ENCODE peak calls at places on chromosome 15, in eight cellular contexts. One of them, this sample, is unnamed.

GRCh38 chr15:81314378-81314777 is 9.6 kb downstream of the STARD5 start:
- DNase-seq in Peyer's patch: peak
- DNase-seq in posterior cingulate gyrus: no peak
- DNase-seq in activated naive CD4-positive, alpha-beta T cell treated with Interleukin-2 at 50 U/mL for 16 hours: no peak
- DNase-seq in NCI-H2171: no peak
- DNase-seq in T-helper 1 cell: no peak
- DNase-seq in midbrain: no peak
- DNase-seq in neuronal stem cell: no peak
- DNase-seq in this sample: no peak

GRCh38 chr15:31435891-31436628 is 109.4 kb downstream of the KLF13 start:
- DNase-seq in activated naive CD4-positive, alpha-beta T cell treated with Interleukin-2 at 50 U/mL for 16 hours: peak
- DNase-seq in NCI-H2171: no peak
- DNase-seq in posterior cingulate gyrus: no peak
- DNase-seq in T-helper 1 cell: no peak
- DNase-seq in midbrain: no peak
- DNase-seq in neuronal stem cell: no peak
- DNase-seq in Peyer's patch: peak
- DNase-seq in this sample: no peak

GRCh38 chr15:65312400-65312916 is 8.0 kb downstream of the RNU5B-1 start:
- DNase-seq in neuronal stem cell: no peak
- DNase-seq in midbrain: peak
- DNase-seq in activated naive CD4-positive, alpha-beta T cell treated with Interleukin-2 at 50 U/mL for 16 hours: no peak
- DNase-seq in posterior cingulate gyrus: peak
- DNase-seq in T-helper 1 cell: no peak
- DNase-seq in Peyer's patch: no peak
- DNase-seq in NCI-H2171: no peak
- DNase-seq in this sample: no peak

GRCh38 chr15:90902996-90903732 is at the start of gene MAN2A2:
- DNase-seq in midbrain: peak
- DNase-seq in T-helper 1 cell: peak
- DNase-seq in neuronal stem cell: peak
- DNase-seq in posterior cingulate gyrus: peak
- DNase-seq in Peyer's patch: peak
- DNase-seq in activated naive CD4-positive, alpha-beta T cell treated with Interleukin-2 at 50 U/mL for 16 hours: peak
- DNase-seq in NCI-H2171: peak
- DNase-seq in this sample: no peak

GRCh38 chr15:53675832-53676231 is 83.6 kb downstream of the WDR72 start:
- DNase-seq in neuronal stem cell: no peak
- DNase-seq in NCI-H2171: peak
- DNase-seq in activated naive CD4-positive, alpha-beta T cell treated with Interleukin-2 at 50 U/mL for 16 hours: no peak
- DNase-seq in Peyer's patch: no peak
- DNase-seq in midbrain: no peak
- DNase-seq in posterior cingulate gyrus: no peak
- DNase-seq in T-helper 1 cell: no peak
- DNase-seq in this sample: no peak

GRCh38 chr15:41832875-41833274 is 5.0 kb downstream of the JMJD7 start:
- DNase-seq in T-helper 1 cell: no peak
- DNase-seq in neuronal stem cell: no peak
- DNase-seq in activated naive CD4-positive, alpha-beta T cell treated with Interleukin-2 at 50 U/mL for 16 hours: peak
- DNase-seq in midbrain: no peak
- DNase-seq in posterior cingulate gyrus: no peak
- DNase-seq in NCI-H2171: no peak
- DNase-seq in Peyer's patch: no peak
- DNase-seq in this sample: no peak

GRCh38 chr15:31438601-31439265 is 112.1 kb downstream of the KLF13 start:
- DNase-seq in midbrain: no peak
- DNase-seq in activated naive CD4-positive, alpha-beta T cell treated with Interleukin-2 at 50 U/mL for 16 hours: no peak
- DNase-seq in T-helper 1 cell: no peak
- DNase-seq in Peyer's patch: no peak
- DNase-seq in NCI-H2171: no peak
- DNase-seq in posterior cingulate gyrus: no peak
- DNase-seq in neuronal stem cell: no peak
- DNase-seq in this sample: no peak

GRCh38 chr15:72722071-72722696 is 36.2 kb downstream of the BBS4 start:
- DNase-seq in activated naive CD4-positive, alpha-beta T cell treated with Interleukin-2 at 50 U/mL for 16 hours: peak
- DNase-seq in T-helper 1 cell: peak
- DNase-seq in NCI-H2171: peak
- DNase-seq in posterior cingulate gyrus: peak
- DNase-seq in Peyer's patch: peak
- DNase-seq in midbrain: peak
- DNase-seq in neuronal stem cell: peak
- DNase-seq in this sample: peak

GRCh38 chr15:80835338-80835737 is 56.2 kb downstream of the CEMIP start:
- DNase-seq in NCI-H2171: no peak
- DNase-seq in midbrain: no peak
- DNase-seq in Peyer's patch: no peak
- DNase-seq in neuronal stem cell: no peak
- DNase-seq in activated naive CD4-positive, alpha-beta T cell treated with Interleukin-2 at 50 U/mL for 16 hours: no peak
- DNase-seq in posterior cingulate gyrus: no peak
- DNase-seq in T-helper 1 cell: no peak
- DNase-seq in this sample: no peak

GRCh38 chr15:43998607-43999006 is 171.8 kb downstream of the WDR76 start:
- DNase-seq in posterior cingulate gyrus: no peak
- DNase-seq in midbrain: peak
- DNase-seq in T-helper 1 cell: no peak
- DNase-seq in Peyer's patch: peak
- DNase-seq in neuronal stem cell: no peak
- DNase-seq in activated naive CD4-positive, alpha-beta T cell treated with Interleukin-2 at 50 U/mL for 16 hours: no peak
- DNase-seq in NCI-H2171: no peak
- DNase-seq in this sample: peak

GRCh38 chr15:58498821-58499580 is 67.2 kb downstream of the LIPC start:
- DNase-seq in T-helper 1 cell: no peak
- DNase-seq in NCI-H2171: no peak
- DNase-seq in neuronal stem cell: no peak
- DNase-seq in posterior cingulate gyrus: no peak
- DNase-seq in activated naive CD4-positive, alpha-beta T cell treated with Interleukin-2 at 50 U/mL for 16 hours: no peak
- DNase-seq in Peyer's patch: no peak
- DNase-seq in midbrain: no peak
- DNase-seq in this sample: no peak

GRCh38 chr15:99126930-99127329 is 22.1 kb downstream of the SYNM start:
- DNase-seq in activated naive CD4-positive, alpha-beta T cell treated with Interleukin-2 at 50 U/mL for 16 hours: no peak
- DNase-seq in T-helper 1 cell: no peak
- DNase-seq in NCI-H2171: no peak
- DNase-seq in neuronal stem cell: no peak
- DNase-seq in Peyer's patch: peak
- DNase-seq in posterior cingulate gyrus: no peak
- DNase-seq in midbrain: no peak
- DNase-seq in this sample: no peak

GRCh38 chr15:43285609-43286037 is 18.9 kb upstream of the TGM5 start:
- DNase-seq in T-helper 1 cell: no peak
- DNase-seq in midbrain: peak
- DNase-seq in Peyer's patch: peak
- DNase-seq in neuronal stem cell: peak
- DNase-seq in activated naive CD4-positive, alpha-beta T cell treated with Interleukin-2 at 50 U/mL for 16 hours: peak
- DNase-seq in posterior cingulate gyrus: no peak
- DNase-seq in NCI-H2171: peak
- DNase-seq in this sample: peak

GRCh38 chr15:49831206-49831965 is 210.5 kb downstream of the DTWD1 start:
- DNase-seq in NCI-H2171: no peak
- DNase-seq in T-helper 1 cell: no peak
- DNase-seq in activated naive CD4-positive, alpha-beta T cell treated with Interleukin-2 at 50 U/mL for 16 hours: no peak
- DNase-seq in posterior cingulate gyrus: no peak
- DNase-seq in Peyer's patch: no peak
- DNase-seq in midbrain: no peak
- DNase-seq in neuronal stem cell: no peak
- DNase-seq in this sample: no peak

GRCh38 chr15:36844453-36845094 is 255.8 kb downstream of the MEIS2 start:
- DNase-seq in neuronal stem cell: no peak
- DNase-seq in posterior cingulate gyrus: no peak
- DNase-seq in activated naive CD4-positive, alpha-beta T cell treated with Interleukin-2 at 50 U/mL for 16 hours: no peak
- DNase-seq in NCI-H2171: peak
- DNase-seq in T-helper 1 cell: no peak
- DNase-seq in Peyer's patch: no peak
- DNase-seq in midbrain: no peak
- DNase-seq in this sample: no peak

GRCh38 chr15:45919806-45920205 is 285.0 kb downstream of the SQOR start:
- DNase-seq in neuronal stem cell: no peak
- DNase-seq in midbrain: no peak
- DNase-seq in Peyer's patch: no peak
- DNase-seq in posterior cingulate gyrus: no peak
- DNase-seq in activated naive CD4-positive, alpha-beta T cell treated with Interleukin-2 at 50 U/mL for 16 hours: no peak
- DNase-seq in T-helper 1 cell: no peak
- DNase-seq in NCI-H2171: no peak
- DNase-seq in this sample: peak

GRCh38 chr15:58077427-58077826 is 11.9 kb upstream of the ALDH1A2 start:
- DNase-seq in neuronal stem cell: no peak
- DNase-seq in activated naive CD4-positive, alpha-beta T cell treated with Interleukin-2 at 50 U/mL for 16 hours: no peak
- DNase-seq in posterior cingulate gyrus: no peak
- DNase-seq in T-helper 1 cell: no peak
- DNase-seq in NCI-H2171: no peak
- DNase-seq in midbrain: no peak
- DNase-seq in Peyer's patch: no peak
- DNase-seq in this sample: no peak

GRCh38 chr15:46260937-46261336 is 626.1 kb downstream of the SQOR start:
- DNase-seq in posterior cingulate gyrus: no peak
- DNase-seq in midbrain: no peak
- DNase-seq in activated naive CD4-positive, alpha-beta T cell treated with Interleukin-2 at 50 U/mL for 16 hours: no peak
- DNase-seq in neuronal stem cell: no peak
- DNase-seq in T-helper 1 cell: no peak
- DNase-seq in Peyer's patch: no peak
- DNase-seq in NCI-H2171: no peak
- DNase-seq in this sample: no peak

GRCh38 chr15:34821907-34822306 is 26.6 kb upstream of the ACTC1 start:
- DNase-seq in midbrain: no peak
- DNase-seq in T-helper 1 cell: no peak
- DNase-seq in neuronal stem cell: no peak
- DNase-seq in NCI-H2171: peak
- DNase-seq in activated naive CD4-positive, alpha-beta T cell treated with Interleukin-2 at 50 U/mL for 16 hours: no peak
- DNase-seq in posterior cingulate gyrus: no peak
- DNase-seq in Peyer's patch: no peak
- DNase-seq in this sample: no peak

GRCh38 chr15:82850731-82851130 is 41.3 kb downstream of the WHAMM start:
- DNase-seq in midbrain: no peak
- DNase-seq in NCI-H2171: peak
- DNase-seq in neuronal stem cell: no peak
- DNase-seq in posterior cingulate gyrus: no peak
- DNase-seq in Peyer's patch: no peak
- DNase-seq in T-helper 1 cell: no peak
- DNase-seq in activated naive CD4-positive, alpha-beta T cell treated with Interleukin-2 at 50 U/mL for 16 hours: no peak
- DNase-seq in this sample: no peak

GRCh38 chr15:72503147-72503546 is 29.0 kb downstream of the ARIH1 start:
- DNase-seq in activated naive CD4-positive, alpha-beta T cell treated with Interleukin-2 at 50 U/mL for 16 hours: no peak
- DNase-seq in midbrain: no peak
- DNase-seq in T-helper 1 cell: no peak
- DNase-seq in NCI-H2171: no peak
- DNase-seq in posterior cingulate gyrus: no peak
- DNase-seq in Peyer's patch: no peak
- DNase-seq in neuronal stem cell: no peak
- DNase-seq in this sample: no peak

This sample was measured in glomerular endothelial cell.